ENCODE peak calls at places on chromosomes 11 and 22, in five cellular contexts. X is endothelial cell of umbilical vein, I is HCT116, S is spleen, U is prostate gland. F is an unnamed sample.
A peak's percentile ranks its signal among the peaks of the same experiment; 100 is the strongest.

GRCh38 chr11:35579557-35580396 is 38.5 kb upstream of the FJX1 start:
- DNase-seq in X (no peak), I (peak; percentile 46), S (no peak), U (no peak), F (no peak)

GRCh38 chr22:20423636-20424511 is 13.8 kb downstream of the SCARF2 start:
- DNase-seq in X (no peak), I (no peak), S (peak; percentile 63), U (no peak), F (no peak)

GRCh38 chr11:75810637-75811383 is 4.2 kb upstream of the UVRAG start:
- DNase-seq in X (no peak), I (no peak), S (no peak), U (no peak), F (no peak)

GRCh38 chr11:2250041-2250440 is 20.3 kb downstream of the ASCL2 start:
- DNase-seq in X (no peak), I (no peak), S (peak; percentile 38), U (no peak), F (no peak)

GRCh38 chr22:23533771-23534191 is 46.3 kb downstream of the IGLL1 start:
- DNase-seq in X (no peak), I (no peak), S (peak; percentile 54), U (no peak), F (no peak)

GRCh38 chr11:36817336-36817965 is 219.4 kb upstream of the RAG2 start:
- DNase-seq in X (no peak), I (no peak), S (no peak), U (no peak), F (no peak)

GRCh38 chr22:42868751-42869251 is 11.7 kb upstream of the ARFGAP3 start:
- DNase-seq in X (no peak), I (no peak), S (no peak), U (peak; percentile 90), F (no peak)

GRCh38 chr22:29011200-29011867 is 50.3 kb downstream of the C22orf31 start:
- DNase-seq in X (peak; percentile 48), I (no peak), S (no peak), U (no peak), F (no peak)

GRCh38 chr11:126808851-126809250 is 191.7 kb downstream of the KIRREL3 start:
- DNase-seq in X (no peak), I (no peak), S (no peak), U (no peak), F (no peak)

GRCh38 chr22:42269407-42270177 is 861 bp downstream of the TCF20 start:
- DNase-seq in X (peak; percentile 28), I (peak; percentile 48), S (peak; percentile 94), U (peak; percentile 72), F (peak; percentile 83)

GRCh38 chr22:35154937-35155387 is 89.0 kb downstream of the ISX start:
- DNase-seq in X (peak; percentile 56), I (peak; percentile 57), S (peak; percentile 67), U (peak; percentile 75), F (peak; percentile 44)

GRCh38 chr11:71481101-71481960 is 28.3 kb downstream of the NADSYN1 start:
- DNase-seq in X (no peak), I (no peak), S (peak; percentile 52), U (peak; percentile 51), F (no peak)

GRCh38 chr11:6099577-6099976 is 7.9 kb upstream of the OR56B4 start:
- DNase-seq in X (no peak), I (no peak), S (no peak), U (no peak), F (no peak)

GRCh38 chr11:12409621-12410005 is 32.2 kb downstream of the PARVA start:
- DNase-seq in X (no peak), I (no peak), S (no peak), U (no peak), F (no peak)

GRCh38 chr22:47294222-47294532 is 531.7 kb downstream of the TBC1D22A start:
- DNase-seq in X (no peak), I (no peak), S (no peak), U (no peak), F (no peak)

GRCh38 chr11:66123902-66124301 is 53.8 kb downstream of the PACS1 start:
- DNase-seq in X (no peak), I (no peak), S (no peak), U (peak; percentile 48), F (no peak)

GRCh38 chr11:118908931-118909618 is 16.7 kb downstream of the BCL9L start:
- DNase-seq in X (peak; percentile 70), I (no peak), S (peak; percentile 74), U (peak; percentile 70), F (no peak)
- TF ChIP-seq POLR2A in X (no peak), I (peak; percentile 47), S (no peak), U (peak; percentile 42), F (no peak)

GRCh38 chr22:19173047-19174035 is 5.2 kb downstream of the SLC25A1 start:
- DNase-seq in X (no peak), I (no peak), S (peak; percentile 74), U (no peak), F (no peak)
- TF ChIP-seq POLR2AphosphoS5 in X (no peak), I (no peak), S (no peak), U (no peak), F (no peak)

DNA sequence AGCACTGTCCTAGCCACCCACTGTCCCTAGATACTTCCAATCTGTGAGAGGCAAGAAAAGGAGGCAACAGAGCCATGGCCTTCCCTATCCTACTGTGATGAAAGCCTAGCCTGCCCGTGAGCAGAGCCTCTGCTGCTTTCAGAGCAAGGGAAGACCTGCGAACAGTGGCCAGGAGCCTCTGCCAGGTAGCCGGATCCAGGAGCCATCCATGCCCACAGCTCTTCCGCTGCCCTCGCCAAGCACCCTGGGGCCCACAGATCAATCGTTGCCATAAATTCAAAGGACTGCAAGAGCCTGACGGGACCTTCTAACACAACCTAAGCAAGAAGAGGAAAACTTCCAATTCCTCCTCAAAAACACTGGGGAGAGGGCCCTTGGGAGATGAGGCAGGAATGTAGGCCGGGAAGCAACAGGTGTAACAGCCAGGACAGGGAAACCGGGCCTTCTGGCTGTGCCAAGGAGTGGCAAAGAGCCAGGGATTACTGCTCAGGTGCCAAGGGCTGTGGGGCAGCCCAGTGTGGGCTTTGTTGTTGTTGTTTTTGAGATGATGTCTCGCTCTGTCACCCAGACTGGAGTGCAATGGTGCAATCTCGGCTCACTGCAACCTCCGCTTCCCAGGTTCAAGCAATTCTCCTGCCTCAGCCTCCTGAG is 18.1 kb downstream of the CSNK1E start:
- DNase-seq in X (no peak), I (no peak), S (no peak), U (no peak), F (no peak)
- TF ChIP-seq POLR2A in X (no peak), I (no peak), S (no peak), U (no peak), F (no peak)

GRCh38 chr11:130604606-130605005 is 156.2 kb downstream of the ADAMTS15 start:
- DNase-seq in X (no peak), I (no peak), S (no peak), U (no peak), F (no peak)

GRCh38 chr11:130608267-130608666 is 159.8 kb downstream of the ADAMTS15 start:
- DNase-seq in X (no peak), I (no peak), S (no peak), U (no peak), F (no peak)

GRCh38 chr11:130609121-130610035 is 160.9 kb downstream of the ADAMTS15 start:
- DNase-seq in X (no peak), I (no peak), S (no peak), U (no peak), F (no peak)

GRCh38 chr11:130606181-130606580 is 157.7 kb downstream of the ADAMTS15 start:
- DNase-seq in X (no peak), I (no peak), S (no peak), U (no peak), F (no peak)

GRCh38 chr11:130606781-130607511 is 158.5 kb downstream of the ADAMTS15 start:
- DNase-seq in X (no peak), I (no peak), S (no peak), U (no peak), F (no peak)
- TF ChIP-seq POLR2AphosphoS5 in X (no peak), I (no peak), S (no peak), U (no peak), F (no peak)

DNA sequence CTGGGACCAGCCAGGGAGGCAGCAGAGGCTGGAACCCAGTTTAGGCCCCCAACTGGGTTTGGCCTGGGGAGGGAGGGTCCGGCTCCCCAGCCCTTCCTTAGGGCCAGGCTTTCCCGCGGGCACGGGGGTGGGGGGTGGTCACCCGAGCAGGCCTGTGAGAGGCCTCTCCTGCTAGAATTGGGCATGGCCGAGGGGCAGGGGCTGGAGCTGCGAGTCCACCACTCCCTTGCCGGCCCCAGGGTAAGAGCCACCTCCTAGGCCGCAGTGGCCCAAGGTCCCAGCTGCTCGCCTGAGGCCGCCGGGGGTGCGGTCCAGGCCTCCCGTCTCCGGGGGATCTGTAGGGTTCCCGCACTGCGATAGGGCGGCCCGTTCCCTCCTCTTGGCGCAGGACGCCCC is 6.1 kb downstream of the LMNTD2 start:
- DNase-seq in X (no peak), I (no peak), S (no peak), U (no peak), F (no peak)
- TF ChIP-seq POLR2A in X (no peak), I (no peak), S (no peak), U (no peak), F (no peak)

F was measured in GM12891.